ENCODE peak calls at places on chromosomes 6 and 20, in four cellular contexts. X is hepatic stellate cell, D is lung microvascular endothelial cell, G is IMR-90. R is an unnamed sample.

GRCh38 chr6:5379647-5380242 is 118.4 kb downstream of the FARS2 start:
- DNase-seq in D (peak), X (peak), G (peak), R (peak)

GRCh38 chr6:69086689-69087088 is 451.6 kb downstream of the ADGRB3 start:
- DNase-seq in D (no peak), X (no peak), G (no peak), R (no peak)

GRCh38 chr6:98670045-98670746 is 164.2 kb upstream of the POU3F2 start:
- DNase-seq in D (no peak), G (no peak), X (no peak), R (no peak)

GRCh38 chr6:78989191-78989590 is 88.9 kb downstream of the PHIP start:
- DNase-seq in D (no peak), G (no peak), X (no peak), R (no peak)

GRCh38 chr6:157647261-157647915 is 175.7 kb upstream of the SNX9 start:
- DNase-seq in G (no peak), D (peak), X (no peak), R (no peak)

GRCh38 chr20:59827138-59828056 is 106.0 kb downstream of the SYCP2 start:
- DNase-seq in G (no peak), X (peak), D (no peak), R (no peak)

GRCh38 chr6:42952389-42952788 is 8.2 kb upstream of the GNMT start:
- DNase-seq in X (no peak), D (no peak), G (no peak), R (no peak)

GRCh38 chr20:59656417-59656816 is 52.1 kb downstream of the PHACTR3 start:
- DNase-seq in G (no peak), D (no peak), X (no peak), R (no peak)

GRCh38 chr6:50689210-50689609 is 24.1 kb upstream of the TFAP2D start:
- DNase-seq in X (no peak), G (no peak), D (no peak), R (no peak)

GRCh38 chr6:51960419-51960818 is 127.0 kb downstream of the PKHD1 start:
- DNase-seq in X (no peak), D (no peak), G (no peak), R (no peak)

GRCh38 chr20:9147553-9148024 is 78.7 kb downstream of the PLCB4 start:
- DNase-seq in X (peak), G (peak), D (no peak), R (no peak)

GRCh38 chr6:20432692-20433091 is 31.0 kb downstream of the E2F3 start:
- DNase-seq in G (no peak), X (no peak), D (no peak), R (no peak)

GRCh38 chr6:101490857-101491256 is 97.3 kb downstream of the GRIK2 start:
- DNase-seq in D (no peak), X (no peak), G (peak), R (no peak)

GRCh38 chr6:26329763-26330511 is 35.1 kb upstream of the BTN3A2 start:
- DNase-seq in X (no peak), D (peak), G (peak), R (peak)

GRCh38 chr6:20703049-20703448 is 168.8 kb downstream of the CDKAL1 start:
- DNase-seq in X (no peak), G (no peak), D (no peak), R (no peak)

GRCh38 chr6:166599158-166599557 is 12.7 kb upstream of the RAMACL start:
- DNase-seq in X (no peak), G (no peak), D (peak), R (no peak)